ENCODE peak calls at places on chromosome X, in ten cellular contexts. J is right atrium auricular region, I is heart left ventricle, Q is HCT116, C is adrenal gland, M is astrocyte, A is suprapubic skin, H is kidney, T is cardiac muscle cell, F is esophagus squamous epithelium. B is an unnamed sample.

GRCh38 chrX:130176354-130176776 is 4.6 kb downstream of the RAB33A start:
- DNase-seq in J (no peak), Q (no peak), I (no peak), A (no peak), C (no peak), H (no peak), M (no peak), F (no peak), T (no peak), B (no peak)

GRCh38 chrX:48474127-48474526 is 1.9 kb upstream of the FTSJ1 start:
- DNase-seq in F (no peak), I (no peak), M (no peak), J (no peak), A (no peak), C (no peak), Q (no peak), H (no peak), T (no peak), B (no peak)

GRCh38 chrX:21947671-21948070 is 7.2 kb downstream of the SMS start:
- DNase-seq in M (no peak), Q (no peak), C (no peak), A (no peak), I (no peak), T (no peak), J (no peak), H (no peak), F (no peak), B (no peak)

GRCh38 chrX:44915361-44915868 is 42.4 kb downstream of the KDM6A start:
- DNase-seq in A (no peak), C (peak), M (peak), F (no peak), J (no peak), Q (no peak), I (no peak), T (peak), H (no peak), B (no peak)

GRCh38 chrX:71475906-71476305 is 57.0 kb upstream of the OGT start:
- DNase-seq in F (no peak), A (no peak), M (no peak), H (no peak), C (no peak), J (no peak), T (peak), I (no peak), Q (no peak), B (no peak)

GRCh38 chrX:49133759-49134158 is 10.2 kb upstream of the GPKOW start:
- DNase-seq in H (no peak), C (peak), Q (no peak), A (no peak), I (no peak), J (no peak), M (no peak), T (no peak), F (no peak), B (no peak)

GRCh38 chrX:103177561-103177960 is 37.3 kb upstream of the BEX4 start:
- DNase-seq in I (no peak), H (no peak), C (no peak), J (no peak), F (no peak), A (no peak), M (no peak), Q (no peak), T (no peak), B (no peak)

GRCh38 chrX:140723251-140723650 is 13.7 kb downstream of the LINC00632 start:
- DNase-seq in A (no peak), Q (no peak), T (peak), M (peak), F (no peak), J (no peak), I (no peak), H (no peak), C (no peak), B (no peak)

GRCh38 chrX:76920621-76921020 is 493.1 kb downstream of the MAGEE1 start:
- DNase-seq in A (no peak), M (no peak), I (no peak), H (no peak), C (no peak), T (no peak), F (no peak), J (no peak), Q (no peak), B (no peak)

GRCh38 chrX:100410901-100411801 is 1.1 kb upstream of the PCDH19 start:
- DNase-seq in I (no peak), A (no peak), H (peak), M (no peak), T (no peak), J (no peak), Q (no peak), C (no peak), F (no peak), B (no peak)

GRCh38 chrX:68443155-68443868 is 10.0 kb upstream of the OPHN1 start:
- DNase-seq in J (no peak), A (no peak), H (no peak), M (peak), F (no peak), C (no peak), I (no peak), T (peak), Q (no peak), B (no peak)

GRCh38 chrX:68945081-68945602 is 116.3 kb downstream of the EFNB1 start:
- DNase-seq in I (no peak), A (no peak), Q (no peak), C (no peak), J (peak), M (no peak), F (no peak), H (no peak), T (no peak), B (no peak)

GRCh38 chrX:141936080-141936479 is 32.4 kb downstream of the MAGEC1 start:
- DNase-seq in F (no peak), Q (no peak), J (no peak), H (no peak), C (no peak), A (no peak), M (no peak), I (no peak), T (peak), B (no peak)

GRCh38 chrX:30220646-30221045 is 5.3 kb downstream of the MAGEB2 start:
- DNase-seq in A (no peak), J (no peak), C (no peak), I (no peak), M (no peak), F (no peak), H (no peak), T (no peak), Q (no peak), B (no peak)

GRCh38 chrX:71454222-71454621 is 78.7 kb upstream of the OGT start:
- DNase-seq in A (no peak), T (peak), M (peak), H (no peak), I (no peak), Q (no peak), C (peak), F (no peak), J (no peak), B (no peak)

GRCh38 chrX:17596051-17596450 is 141.2 kb upstream of the SCML1 start:
- DNase-seq in M (peak), F (no peak), H (no peak), Q (no peak), C (no peak), I (no peak), A (no peak), J (no peak), T (no peak), B (no peak)

GRCh38 chrX:17596546-17597205 is 140.6 kb upstream of the SCML1 start:
- DNase-seq in Q (no peak), A (no peak), J (no peak), H (no peak), M (peak), T (no peak), C (no peak), I (no peak), F (no peak), B (no peak)

GRCh38 chrX:17592117-17592516 is 145.2 kb upstream of the SCML1 start:
- DNase-seq in T (peak), H (no peak), F (no peak), M (peak), I (no peak), Q (no peak), A (no peak), J (no peak), C (no peak), B (no peak)

GRCh38 chrX:17597836-17598434 is 139.4 kb upstream of the SCML1 start:
- DNase-seq in J (peak), H (peak), A (peak), I (peak), T (peak), Q (no peak), C (peak), F (no peak), M (peak), B (peak)

GRCh38 chrX:17595456-17596035 is 141.7 kb upstream of the SCML1 start:
- DNase-seq in H (no peak), I (no peak), J (no peak), F (no peak), C (no peak), T (peak), M (peak), A (no peak), Q (no peak), B (peak)
- H3K27ac ChIP-seq in H (peak), I (no peak), J (no peak), F (no peak), C (no peak), T (no peak), M (peak), A (no peak), Q (no peak), B (no peak)

GRCh38 chrX:81259008-81259713 is 57.3 kb downstream of the SH3BGRL start:
- DNase-seq in J (no peak), Q (no peak), C (no peak), I (peak), T (peak), M (peak), H (no peak), F (no peak), A (no peak), B (no peak)
- H3K27ac ChIP-seq in J (no peak), Q (no peak), C (no peak), I (peak), T (peak), M (peak), H (no peak), F (peak), A (peak), B (no peak)

GRCh38 chrX:40278340-40279090 is 180.8 kb upstream of the BCOR start:
- DNase-seq in M (peak), A (no peak), F (no peak), H (no peak), C (no peak), J (no peak), Q (no peak), I (no peak), T (no peak), B (peak)
- H3K27ac ChIP-seq in M (no peak), A (no peak), F (no peak), H (no peak), C (peak), J (no peak), Q (no peak), I (no peak), T (no peak), B (peak)

GRCh38 chrX:37420179-37420578 is 71.0 kb downstream of the PRRG1 start:
- DNase-seq in F (no peak), Q (no peak), C (no peak), I (no peak), J (no peak), H (no peak), T (no peak), M (no peak), A (no peak), B (no peak)
- H3K27ac ChIP-seq in F (no peak), Q (no peak), C (no peak), I (no peak), J (no peak), H (no peak), T (no peak), M (no peak), A (no peak), B (no peak)

GRCh38 chrX:2485789-2486345 is 14.9 kb downstream of the DHRSX start:
- DNase-seq in Q (no peak), C (no peak), A (no peak), J (no peak), F (no peak), I (no peak), M (no peak), T (peak), H (no peak), B (no peak)

GRCh38 chrX:2483398-2483797 is 17.4 kb downstream of the DHRSX start:
- DNase-seq in M (no peak), Q (no peak), J (no peak), A (no peak), I (no peak), H (no peak), F (no peak), T (no peak), C (no peak), B (no peak)

GRCh38 chrX:2485460-2485753 is 15.4 kb downstream of the DHRSX start:
- DNase-seq in C (no peak), A (no peak), J (no peak), H (no peak), Q (no peak), T (peak), F (no peak), I (no peak), M (no peak), B (no peak)

GRCh38 chrX:2484721-2485459 is 15.9 kb downstream of the DHRSX start:
- DNase-seq in A (no peak), Q (no peak), J (no peak), T (peak), M (peak), F (no peak), I (no peak), H (no peak), C (no peak), B (no peak)

DNA sequence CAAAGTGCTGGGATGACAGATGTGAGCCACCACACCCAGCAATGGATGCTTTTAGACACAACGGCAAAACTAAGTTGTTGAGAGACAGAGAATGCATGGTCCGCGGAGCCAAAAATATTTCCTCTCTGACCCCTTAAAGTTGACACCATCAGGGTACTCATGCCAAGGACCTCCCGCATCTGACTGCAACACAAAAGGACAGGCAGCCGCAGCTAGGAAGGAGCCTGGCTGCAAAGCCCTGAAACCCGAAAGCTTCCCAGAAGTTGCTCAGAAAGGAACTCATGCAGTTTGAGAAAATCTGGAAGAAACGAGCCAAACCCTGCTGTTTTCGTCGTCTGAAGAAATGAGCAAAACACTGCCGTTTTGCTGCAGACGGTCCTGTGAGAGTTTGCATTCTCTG is 16.5 kb downstream of the DHRSX start:
- DNase-seq in C (no peak), J (no peak), F (no peak), M (peak), H (peak), Q (no peak), T (peak), I (no peak), A (no peak), B (no peak)
- H3K27ac ChIP-seq in C (peak), J (peak), F (peak), M (peak), H (no peak), Q (no peak), T (peak), I (peak), A (peak), B (no peak)

GRCh38 chrX:133916984-133917722 is 68.2 kb downstream of the GPC3 start:
- DNase-seq in T (no peak), H (no peak), I (no peak), Q (no peak), M (no peak), J (no peak), F (no peak), C (no peak), A (no peak), B (no peak)

GRCh38 chrX:133910539-133910938 is 74.9 kb downstream of the GPC3 start:
- DNase-seq in A (no peak), C (no peak), H (no peak), M (no peak), J (no peak), F (no peak), Q (no peak), I (no peak), T (no peak), B (no peak)

GRCh38 chrX:133913009-133913408 is 72.4 kb downstream of the GPC3 start:
- DNase-seq in C (no peak), Q (no peak), I (no peak), J (no peak), F (no peak), H (no peak), T (no peak), A (no peak), M (no peak), B (no peak)

GRCh38 chrX:133911816-133912495 is 73.4 kb downstream of the GPC3 start:
- DNase-seq in M (no peak), F (no peak), Q (no peak), I (no peak), C (no peak), T (no peak), H (no peak), A (no peak), J (no peak), B (no peak)

DNA sequence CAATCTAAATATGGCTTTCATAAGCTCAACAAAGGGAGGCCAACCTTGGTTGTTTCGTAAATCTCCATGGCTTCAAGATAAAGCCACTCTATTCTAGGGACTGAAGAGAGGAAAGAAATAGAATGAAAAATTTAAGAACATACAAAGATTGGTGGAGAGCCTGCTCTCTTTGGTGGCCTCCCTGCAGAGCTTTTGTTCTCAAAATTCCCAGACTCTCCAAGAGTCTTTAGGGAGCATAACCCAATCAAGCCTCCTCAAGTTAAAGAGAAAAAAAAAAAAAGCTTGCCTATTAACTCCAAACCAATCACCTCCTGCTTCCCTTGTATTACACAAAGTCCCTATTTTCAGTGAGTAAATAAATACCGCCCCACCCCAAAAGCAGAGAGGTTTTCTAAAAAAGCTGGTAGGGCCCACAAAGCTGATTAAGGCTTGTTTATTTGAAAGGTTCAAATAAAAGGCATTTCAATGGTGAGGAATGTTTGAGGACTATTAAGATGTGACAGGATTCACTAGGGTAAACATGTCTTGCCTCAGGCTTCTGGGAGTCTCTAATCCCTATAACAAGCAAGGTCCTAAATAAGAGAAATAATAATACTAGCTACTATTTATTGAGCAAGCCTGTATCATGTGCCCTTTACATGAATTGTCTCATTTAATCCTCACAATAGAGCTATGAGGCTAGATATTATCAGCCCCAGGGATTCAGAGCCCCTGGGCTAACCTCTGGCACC is 71.6 kb downstream of the GPC3 start:
- DNase-seq in H (no peak), J (no peak), I (no peak), M (no peak), A (no peak), C (no peak), F (no peak), T (no peak), Q (no peak), B (no peak)
- H3K27ac ChIP-seq in H (no peak), J (no peak), I (no peak), M (no peak), A (no peak), C (no peak), F (no peak), T (peak), Q (no peak), B (no peak)